ENCODE peak calls at places on chromosomes 12 and 14, in four cellular contexts. Q is HepG2, J is H1, P is GM12878. E is an unnamed sample.

GRCh38 chr12:90287585-90287984 is 578.9 kb upstream of the ATP2B1 start:
- DNase-seq in J (no peak), Q (no peak), P (no peak), E (no peak)

GRCh38 chr14:104151028-104151385 is 12.6 kb downstream of the KIF26A start:
- DNase-seq in J (no peak), Q (no peak), P (no peak), E (no peak)

GRCh38 chr12:25130741-25131188 is 64.2 kb downstream of the DNAI7 start:
- DNase-seq in Q (peak; percentile 31), J (no peak), P (no peak), E (no peak)

GRCh38 chr14:106737025-106737424 is 1210.6 kb downstream of the TMEM121 start:
- DNase-seq in Q (no peak), P (no peak), J (no peak), E (no peak)

GRCh38 chr12:62977419-62977818 is 42.5 kb upstream of the PPM1H start:
- DNase-seq in Q (no peak), P (no peak), J (no peak), E (no peak)

GRCh38 chr12:103475073-103475472 is 20.7 kb downstream of the C12orf42 start:
- DNase-seq in Q (peak; percentile 34), P (no peak), J (no peak), E (no peak)

GRCh38 chr14:79583738-79584405 is 627.4 kb downstream of the DIO2 start:
- DNase-seq in Q (no peak), J (no peak), P (no peak), E (no peak)

GRCh38 chr12:10140001-10140400 is 10.0 kb upstream of the CLEC7A start:
- DNase-seq in Q (peak; percentile 35), J (no peak), P (peak; percentile 48), E (peak; percentile 89)

GRCh38 chr12:75747572-75747995 is 236.2 kb upstream of the KRR1 start:
- DNase-seq in P (no peak), J (no peak), Q (no peak), E (no peak)

GRCh38 chr14:80974338-80975078 is 19.1 kb downstream of the TSHR start:
- DNase-seq in P (no peak), Q (no peak), J (no peak), E (no peak)

GRCh38 chr12:121239335-121239678 is 29.4 kb downstream of the P2RX4 start:
- DNase-seq in P (no peak), J (no peak), Q (no peak), E (no peak)

GRCh38 chr12:108104657-108105056 is 24.4 kb upstream of the WSCD2 start:
- DNase-seq in Q (no peak), J (no peak), P (no peak), E (no peak)

GRCh38 chr12:89117448-89118034 is 234.8 kb downstream of the DUSP6 start:
- DNase-seq in J (no peak), P (no peak), Q (peak; percentile 3), E (no peak)

GRCh38 chr12:71958056-71958455 is 19.4 kb downstream of the TPH2 start:
- DNase-seq in Q (peak; percentile 12), P (no peak), J (no peak), E (no peak)

GRCh38 chr14:59739794-59740193 is 130.8 kb downstream of the RTN1 start:
- DNase-seq in J (no peak), P (no peak), Q (no peak), E (no peak)

GRCh38 chr14:77026930-77027537 is 1.5 kb downstream of the IRF2BPL start:
- DNase-seq in Q (no peak), P (no peak), J (no peak), E (no peak)

GRCh38 chr12:39581592-39581991 is 38.0 kb downstream of the ABCD2 start:
- DNase-seq in P (no peak), J (no peak), Q (no peak), E (no peak)

GRCh38 chr12:76020281-76020680 is 11.3 kb downstream of the PHLDA1 start:
- DNase-seq in Q (no peak), J (no peak), P (peak; percentile 15), E (no peak)

GRCh38 chr12:38544357-38545066 is 227.9 kb downstream of the ALG10B start:
- DNase-seq in Q (no peak), J (peak; percentile 58), P (no peak), E (peak; percentile 35)

GRCh38 chr12:122836027-122836921 is 1.0 kb downstream of the HIP1R start:
- DNase-seq in Q (peak; percentile 66), J (peak; percentile 51), P (peak; percentile 38), E (no peak)

GRCh38 chr12:44873898-44874297 is 2.2 kb downstream of the NELL2 start:
- DNase-seq in P (no peak), J (no peak), Q (no peak), E (no peak)

GRCh38 chr12:46915082-46915481 is 89.3 kb upstream of the SLC38A4 start:
- DNase-seq in J (no peak), P (no peak), Q (no peak), E (no peak)

GRCh38 chr12:57223191-57224165 is 6.0 kb upstream of the SHMT2 start:
- DNase-seq in P (no peak), J (no peak), Q (no peak), E (no peak)

GRCh38 chr12:72632286-72632685 is 360.1 kb downstream of the TRHDE start:
- DNase-seq in J (no peak), Q (no peak), P (no peak), E (no peak)

GRCh38 chr12:105423921-105424320 is 93.4 kb downstream of the C12orf75 start:
- DNase-seq in P (no peak), Q (no peak), J (no peak), E (no peak)

GRCh38 chr12:63790608-63790945 is 10.9 kb downstream of the RXYLT1 start:
- DNase-seq in P (no peak), J (no peak), Q (no peak), E (no peak)

GRCh38 chr14:105140581-105140980 is 28.0 kb downstream of the JAG2 start:
- DNase-seq in J (no peak), P (no peak), Q (no peak), E (no peak)

GRCh38 chr12:118055865-118056773 is 4.9 kb downstream of the WSB2 start:
- DNase-seq in Q (peak; percentile 84), J (no peak), P (no peak), E (no peak)

GRCh38 chr14:32408018-32408417 is 78.9 kb downstream of the AKAP6 start:
- DNase-seq in P (no peak), Q (no peak), J (no peak), E (no peak)

GRCh38 chr14:96624661-96625435 is 122.7 kb downstream of the PAPOLA start:
- DNase-seq in P (no peak), Q (no peak), J (no peak), E (no peak)

GRCh38 chr14:92637864-92638263 is 110.6 kb downstream of the LGMN start:
- DNase-seq in Q (no peak), P (no peak), J (no peak), E (no peak)

GRCh38 chr12:130954544-130954831 is 781 bp downstream of the ADGRD1 start:
- DNase-seq in J (no peak), Q (no peak), P (no peak), E (no peak)

GRCh38 chr12:130952106-130952505 is 1.6 kb upstream of the ADGRD1 start:
- DNase-seq in P (no peak), Q (no peak), J (no peak), E (no peak)

GRCh38 chr12:130955238-130955816 is 1.6 kb downstream of the ADGRD1 start:
- DNase-seq in Q (no peak), P (no peak), J (no peak), E (no peak)

GRCh38 chr12:130952545-130952954 is 1.2 kb upstream of the ADGRD1 start:
- DNase-seq in J (no peak), Q (no peak), P (no peak), E (no peak)

GRCh38 chr12:130953783-130954543 is at the start of gene ADGRD1:
- DNase-seq in Q (no peak), J (no peak), P (no peak), E (no peak)
- TF ChIP-seq ZNF274 in Q (no peak), J (no peak), P (no peak), E (no peak)

DNA sequence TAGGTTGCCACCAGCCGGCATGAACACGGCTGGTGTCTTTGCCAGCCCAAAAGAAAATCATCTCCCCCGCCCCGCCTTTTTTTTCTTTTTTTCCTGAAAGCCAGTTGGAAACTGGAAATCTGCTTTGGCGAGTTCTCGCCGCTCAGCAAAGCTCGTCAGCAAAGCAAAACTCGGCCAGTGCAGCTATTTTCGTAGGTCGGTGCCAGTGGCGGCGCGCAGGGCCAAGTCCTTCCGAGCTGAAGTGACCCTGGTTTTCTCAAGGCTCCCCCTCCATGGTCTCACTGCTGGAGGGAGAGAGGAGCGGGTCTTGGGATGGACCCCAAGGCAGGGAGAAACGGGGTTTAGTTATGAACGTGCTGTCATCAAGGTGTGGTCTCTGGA is 248.4 kb upstream of the RTL1 start:
- DNase-seq in J (no peak), P (no peak), Q (no peak), E (no peak)
- H3K4me1 ChIP-seq in J (peaks cover 16% of the 10 kb centered on the region), P (no peaks in the 10 kb centered on the region), Q (peaks cover 10% of the 10 kb centered on the region), E (peaks cover 6% of the 10 kb centered on the region)

DNA sequence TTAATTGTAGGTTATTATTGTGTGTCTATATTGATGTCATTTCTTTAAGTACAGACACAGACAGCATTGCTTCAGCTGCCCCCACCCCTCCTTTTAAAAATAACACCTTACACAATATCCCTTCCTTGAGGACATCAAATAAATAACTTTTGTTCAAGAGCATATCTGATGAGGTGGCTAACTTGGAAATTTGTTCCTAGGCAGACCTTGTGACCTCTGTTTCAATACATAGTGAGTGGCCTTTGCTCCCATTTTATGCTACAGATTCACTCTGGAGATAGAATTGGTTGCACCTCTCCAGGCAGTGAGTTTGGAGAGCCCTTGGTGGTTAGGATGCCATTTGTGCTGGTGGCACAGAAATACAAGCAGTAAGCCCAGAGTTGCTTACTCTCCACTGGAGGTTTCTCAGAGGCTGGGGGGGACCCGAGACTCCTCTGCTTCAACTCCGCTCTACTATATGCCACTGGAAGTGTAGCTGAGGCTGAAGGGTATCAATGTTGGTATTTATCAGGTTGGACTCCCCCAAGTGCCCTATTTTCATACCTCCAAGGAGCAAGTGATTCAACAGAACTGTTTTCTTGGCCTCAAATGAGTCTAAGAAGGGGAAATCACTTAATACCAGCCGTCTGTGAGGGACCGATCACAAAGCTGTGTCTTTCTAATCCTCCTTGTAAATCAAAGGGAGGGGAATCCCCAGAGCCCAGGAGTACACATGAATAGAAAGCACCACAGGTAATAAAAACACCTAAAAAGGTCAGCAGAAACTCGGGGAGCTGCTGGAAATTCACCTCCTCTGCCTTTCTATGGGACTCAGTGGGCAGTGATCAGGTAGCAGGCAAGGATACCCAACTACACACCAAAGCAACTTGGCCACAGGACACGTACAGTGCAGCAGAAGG is 463.1 kb downstream of the RAD51B start:
- DNase-seq in P (peak; percentile 86), J (no peak), Q (peak; percentile 42), E (no peak)
- TF ChIP-seq SUZ12 in P (no peak), J (no peak), Q (no peak), E (no peak)

DNA sequence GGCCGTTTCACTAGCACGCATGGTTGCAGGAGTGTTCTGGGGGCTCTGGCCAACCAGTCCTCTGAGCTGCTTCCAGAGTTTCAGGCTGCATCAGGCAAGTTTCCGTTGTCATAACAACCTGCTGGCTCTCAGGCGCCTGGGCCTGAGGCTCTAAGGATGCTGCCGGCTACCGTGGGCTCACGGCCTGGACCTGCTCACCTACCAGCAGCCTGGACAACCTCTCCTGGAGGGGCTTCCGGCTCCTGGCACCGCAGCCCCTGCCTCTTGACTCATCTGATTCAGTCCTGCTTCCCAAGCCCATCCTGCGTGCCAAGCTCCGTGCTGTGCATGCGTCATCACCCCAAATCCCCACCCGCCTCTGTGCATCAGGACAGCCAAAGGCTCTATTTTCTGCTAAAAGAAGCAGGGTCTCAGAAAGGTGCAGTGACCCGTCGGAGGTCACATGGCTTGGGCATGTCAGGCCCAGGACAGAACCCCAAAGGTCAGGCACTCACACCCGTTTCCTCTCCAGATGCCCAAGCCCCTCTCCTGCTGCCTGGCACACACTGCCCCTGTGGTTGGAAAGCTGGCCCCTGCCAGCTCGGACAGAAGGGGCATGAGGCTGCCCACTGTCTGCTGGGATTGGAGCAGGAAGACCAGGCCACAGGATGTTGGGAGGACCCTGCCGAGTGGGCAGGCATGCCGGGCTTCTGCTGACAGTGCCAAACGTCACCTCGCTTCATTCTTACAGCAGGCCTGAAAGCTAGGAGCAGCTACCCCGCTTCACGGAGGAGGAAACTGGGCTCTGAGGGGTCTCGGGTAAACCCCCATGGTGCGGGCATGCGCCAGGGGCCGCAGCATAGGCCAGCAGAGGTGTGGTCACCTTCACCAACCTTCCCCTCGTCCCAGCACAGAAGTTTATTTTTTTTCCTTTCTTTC is 5.7 kb downstream of the BEGAIN start:
- DNase-seq in P (no peak), Q (no peak), J (no peak), E (no peak)
- TF ChIP-seq ZNF274 in P (no peak), Q (no peak), J (no peak), E (no peak)

E was measured in NT2/D1.